ENCODE peak calls at places on chromosomes 3 and 15, in seven cellular contexts. Q, V, O, E, Z, X and A are unnamed samples.

GRCh38 chr3:77038468-77038927 is 1.4 kb upstream of the ROBO2 start:
- DNase-seq in Q (peak), V (no peak), O (peak), E (peak), Z (peak), X (peak), A (peak)

GRCh38 chr15:50134524-50135024 is 15.5 kb upstream of the ATP8B4 start:
- DNase-seq in Q (no peak), V (no peak), O (peak), E (no peak), Z (no peak), X (no peak), A (no peak)

GRCh38 chr15:68315495-68316007 is 38.0 kb downstream of the FEM1B start:
- DNase-seq in Q (no peak), V (no peak), O (peak), E (no peak), Z (no peak), X (no peak), A (no peak)

GRCh38 chr15:81357178-81357686 is 16.8 kb downstream of the TMC3 start:
- DNase-seq in Q (no peak), V (no peak), O (no peak), E (no peak), Z (no peak), X (no peak), A (no peak)

GRCh38 chr3:187669675-187670504 is at the start of gene SST:
- DNase-seq in Q (peak), V (no peak), O (peak), E (peak), Z (no peak), X (peak), A (peak)

GRCh38 chr3:117144832-117145231 is 435.3 kb downstream of the TUSC7 start:
- DNase-seq in Q (no peak), V (no peak), O (no peak), E (no peak), Z (no peak), X (no peak), A (no peak)

GRCh38 chr3:51681453-51681852 is 10.4 kb downstream of the TEX264 start:
- DNase-seq in Q (no peak), V (peak), O (no peak), E (no peak), Z (no peak), X (no peak), A (no peak)

GRCh38 chr15:80618666-80619481 is 76.2 kb upstream of the ABHD17C start:
- DNase-seq in Q (no peak), V (no peak), O (no peak), E (no peak), Z (no peak), X (no peak), A (no peak)

GRCh38 chr3:39752751-39753150 is 56.7 kb upstream of the MYRIP start:
- DNase-seq in Q (no peak), V (no peak), O (no peak), E (no peak), Z (no peak), X (no peak), A (no peak)

GRCh38 chr3:179768080-179768479 is 115.2 kb downstream of the USP13 start:
- DNase-seq in Q (peak), V (no peak), O (peak), E (peak), Z (peak), X (no peak), A (peak)

GRCh38 chr15:79981861-79982455 is 11.0 kb upstream of the BCL2A1 start:
- DNase-seq in Q (no peak), V (no peak), O (no peak), E (no peak), Z (peak), X (no peak), A (no peak)

GRCh38 chr15:66927326-66928077 is 137.9 kb upstream of the SMAD3 start:
- DNase-seq in Q (no peak), V (no peak), O (no peak), E (no peak), Z (no peak), X (no peak), A (no peak)

GRCh38 chr3:13571831-13572750 is 23.2 kb downstream of the FBLN2 start:
- DNase-seq in Q (no peak), V (no peak), O (no peak), E (no peak), Z (peak), X (peak), A (no peak)

GRCh38 chr3:127738192-127738840 is 65.6 kb downstream of the ABTB1 start:
- DNase-seq in Q (peak), V (no peak), O (peak), E (no peak), Z (no peak), X (no peak), A (no peak)

GRCh38 chr15:27679621-27680521 is 419.2 kb downstream of the OCA2 start:
- DNase-seq in Q (no peak), V (no peak), O (peak), E (peak), Z (peak), X (no peak), A (no peak)

GRCh38 chr15:58758141-58758540 is 8.6 kb upstream of the ADAM10 start:
- DNase-seq in Q (no peak), V (peak), O (no peak), E (no peak), Z (peak), X (no peak), A (no peak)

GRCh38 chr15:77905301-77905920 is 172.1 kb downstream of the TBC1D2B start:
- DNase-seq in Q (no peak), V (no peak), O (no peak), E (no peak), Z (no peak), X (no peak), A (no peak)

GRCh38 chr15:46277994-46278885 is 643.4 kb downstream of the SQOR start:
- DNase-seq in Q (no peak), V (no peak), O (no peak), E (no peak), Z (peak), X (no peak), A (peak)

GRCh38 chr3:62876064-62876463 is 848 bp upstream of the CADPS start:
- DNase-seq in Q (peak), V (peak), O (peak), E (peak), Z (peak), X (no peak), A (peak)

GRCh38 chr3:24184528-24185176 is 239.6 kb downstream of the NR1D2 start:
- DNase-seq in Q (no peak), V (no peak), O (no peak), E (no peak), Z (no peak), X (no peak), A (no peak)

DNA sequence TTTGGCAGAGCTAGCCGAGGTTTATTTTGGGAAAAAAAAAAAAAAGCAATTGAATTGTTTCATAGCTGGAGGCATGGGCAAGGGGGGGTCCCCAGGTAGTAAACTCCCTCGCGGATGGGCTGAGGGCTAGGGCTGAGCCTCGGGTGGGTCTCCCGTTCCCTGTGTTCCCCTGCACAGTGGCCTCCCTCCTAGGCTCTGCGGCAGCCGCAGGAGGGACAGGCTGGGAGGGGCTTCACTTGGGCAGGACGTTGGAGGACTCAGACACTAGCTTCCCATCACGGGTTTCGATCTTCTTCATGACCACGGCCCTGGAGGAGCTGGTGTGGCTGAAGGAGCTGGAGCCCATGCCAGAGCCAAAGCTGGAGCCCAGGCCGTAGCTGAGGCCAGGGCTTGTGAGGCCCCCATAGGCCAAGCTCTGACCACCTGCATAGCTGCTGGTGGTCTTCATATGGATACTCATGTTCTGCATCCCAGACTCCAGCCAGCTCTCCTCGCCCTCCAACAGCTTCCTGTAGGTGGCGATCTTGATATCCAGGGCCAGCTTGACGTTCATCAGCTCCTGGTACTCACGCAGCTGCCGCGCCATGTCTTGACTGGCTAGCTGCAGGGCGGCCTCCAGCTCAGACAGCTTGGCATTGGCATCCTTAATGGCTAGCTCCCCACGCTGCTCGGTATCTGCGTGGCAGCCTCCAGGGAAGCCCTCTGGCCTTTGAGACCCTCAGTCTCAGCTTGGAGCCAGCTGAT is 64.0 kb upstream of the CDAN1 start:
- DNase-seq in Q (no peak), V (peak), O (no peak), E (peak), Z (no peak), X (no peak), A (no peak)
- TF ChIP-seq CTCF in Q (no peak), V (peak), O (peak), E (no peak), Z (peak), X (no peak), A (no peak)

DNA sequence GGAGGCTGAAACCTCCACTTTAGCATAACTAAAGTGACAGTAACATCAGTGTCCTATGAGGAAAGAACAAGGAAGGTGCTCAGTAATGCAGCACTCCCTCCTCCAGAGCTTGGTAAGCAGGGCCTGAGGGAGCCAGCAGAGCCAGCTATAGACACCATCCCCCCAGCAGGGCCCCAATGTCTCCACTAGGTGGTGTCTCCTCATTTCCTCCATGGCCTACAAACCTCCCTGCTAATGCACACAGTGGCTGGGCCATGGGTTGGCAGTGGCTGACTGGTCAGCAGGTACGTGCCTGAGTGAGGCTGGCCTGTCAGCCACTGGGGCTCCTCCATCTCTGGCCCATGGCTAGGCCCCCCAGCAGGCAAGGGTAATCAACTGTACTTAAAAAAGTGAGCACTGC is 13.6 kb downstream of the MRPS25 start:
- DNase-seq in Q (peak), V (peak), O (peak), E (peak), Z (peak), X (no peak), A (peak)
- TF ChIP-seq CTCF in Q (peak), V (peak), O (peak), E (peak), Z (peak), X (peak), A (peak)

DNA sequence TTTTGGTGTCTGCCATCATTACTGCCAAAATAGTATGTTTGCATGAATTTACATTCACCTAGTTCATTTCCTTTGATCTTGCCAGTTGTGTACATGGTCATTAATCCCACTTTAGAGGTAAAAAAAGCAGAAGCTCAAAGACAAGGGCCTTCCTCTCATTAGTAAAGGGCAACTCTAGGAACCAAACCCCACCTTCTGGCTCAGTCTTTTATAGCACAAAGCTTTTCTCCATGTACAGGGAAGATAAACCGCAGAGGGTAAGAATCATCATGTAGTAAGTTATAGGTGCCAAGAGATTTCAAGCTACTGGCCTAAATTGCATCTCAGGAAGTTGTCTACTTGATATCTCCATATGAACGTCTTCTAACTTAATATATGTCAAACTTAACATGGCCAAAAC is 19.3 kb upstream of the SPG21 start:
- DNase-seq in Q (no peak), V (peak), O (no peak), E (no peak), Z (no peak), X (no peak), A (no peak)
- TF ChIP-seq CTCF in Q (no peak), V (peak), O (no peak), E (no peak), Z (peak), X (no peak), A (no peak)

DNA sequence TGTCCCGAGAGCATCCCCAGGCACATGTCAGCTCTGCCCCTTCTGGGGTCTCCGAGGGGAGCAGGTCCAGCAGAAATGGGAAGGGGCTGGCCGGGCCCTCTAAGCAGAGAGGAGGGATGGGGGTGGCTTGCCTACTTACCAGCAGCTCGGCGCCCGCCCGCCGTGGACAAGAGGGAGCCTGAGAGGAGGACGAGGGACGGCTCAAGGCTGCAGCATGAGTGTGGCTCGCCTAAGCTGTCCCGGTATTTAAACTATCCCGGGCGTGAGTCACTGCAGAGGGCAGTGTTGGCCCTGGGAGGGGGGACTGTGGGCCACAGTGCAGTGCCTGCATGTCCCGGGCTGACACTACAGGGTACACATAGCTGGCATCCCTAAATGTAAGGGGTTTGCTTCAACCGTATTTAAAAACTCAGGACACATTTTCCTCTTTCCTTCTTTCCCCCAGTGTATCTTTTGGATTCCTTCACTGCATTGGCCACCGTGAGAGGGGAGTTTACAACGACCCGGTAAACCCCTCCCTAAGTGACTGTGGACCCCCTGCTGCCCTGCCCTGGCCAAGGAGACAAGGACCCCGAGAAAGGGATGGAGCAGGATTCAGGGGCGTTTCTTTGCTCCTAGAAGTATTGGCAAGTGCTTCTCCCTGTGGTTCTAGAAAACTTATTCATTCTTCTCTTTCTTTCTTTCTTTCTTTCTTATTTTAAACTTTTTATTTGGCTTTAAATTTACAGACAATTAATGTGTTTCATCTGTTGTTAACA is at the start of gene LRRC15:
- DNase-seq in Q (peak), V (no peak), O (peak), E (no peak), Z (no peak), X (peak), A (no peak)
- TF ChIP-seq CTCF in Q (no peak), V (no peak), O (no peak), E (no peak), Z (no peak), X (no peak), A (no peak)

DNA sequence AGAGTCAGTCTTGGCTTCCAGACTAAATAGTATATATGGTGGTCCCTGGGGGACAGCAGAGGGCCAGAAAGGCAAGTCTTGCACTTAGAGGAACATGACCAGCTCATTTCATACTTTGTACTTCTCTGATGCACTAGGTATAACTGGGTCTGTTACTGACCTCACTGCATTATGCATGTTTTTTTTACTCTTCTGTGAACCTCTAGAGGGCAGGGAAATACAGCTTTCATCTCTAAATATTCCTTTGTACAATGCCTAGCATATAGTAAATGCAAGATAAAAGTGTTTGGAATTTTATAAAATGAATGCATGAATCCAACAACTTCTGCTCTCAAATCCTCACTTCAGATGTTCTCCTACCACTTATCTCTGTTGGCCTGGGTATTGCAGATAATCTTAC is 23.4 kb upstream of the ARL14 start:
- DNase-seq in Q (no peak), V (no peak), O (no peak), E (no peak), Z (no peak), X (no peak), A (no peak)
- TF ChIP-seq CTCF in Q (no peak), V (no peak), O (no peak), E (no peak), Z (no peak), X (no peak), A (no peak)

GRCh38 chr3:99891610-99892285 is 74.1 kb downstream of the CMSS1 start:
- DNase-seq in Q (no peak), V (no peak), O (no peak), E (no peak), Z (no peak), X (no peak), A (no peak)

GRCh38 chr3:99895106-99895705 is 77.5 kb downstream of the CMSS1 start:
- DNase-seq in Q (no peak), V (no peak), O (no peak), E (no peak), Z (no peak), X (no peak), A (no peak)

GRCh38 chr3:99896482-99896881 is 78.8 kb downstream of the CMSS1 start:
- DNase-seq in Q (no peak), V (no peak), O (no peak), E (no peak), Z (no peak), X (no peak), A (no peak)

GRCh38 chr3:99895706-99896441 is 78.2 kb downstream of the CMSS1 start:
- DNase-seq in Q (no peak), V (no peak), O (peak), E (no peak), Z (no peak), X (no peak), A (no peak)

GRCh38 chr3:99892332-99892731 is 74.7 kb downstream of the CMSS1 start:
- DNase-seq in Q (no peak), V (no peak), O (no peak), E (no peak), Z (no peak), X (no peak), A (no peak)
- TF ChIP-seq CTCF in Q (no peak), V (no peak), O (no peak), E (no peak), Z (no peak), X (no peak), A (no peak)

GRCh38 chr3:44530957-44531356 is 24.0 kb upstream of the ZKSCAN7 start:
- DNase-seq in Q (no peak), V (no peak), O (no peak), E (no peak), Z (no peak), X (no peak), A (no peak)

GRCh38 chr3:44525060-44525459 is 29.9 kb upstream of the ZKSCAN7 start:
- DNase-seq in Q (no peak), V (no peak), O (no peak), E (no peak), Z (no peak), X (no peak), A (no peak)

GRCh38 chr3:44529927-44530326 is 25.1 kb upstream of the ZKSCAN7 start:
- DNase-seq in Q (no peak), V (peak), O (no peak), E (no peak), Z (no peak), X (no peak), A (peak)
- TF ChIP-seq CTCF in Q (no peak), V (peak), O (peak), E (peak), Z (peak), X (no peak), A (no peak)

DNA sequence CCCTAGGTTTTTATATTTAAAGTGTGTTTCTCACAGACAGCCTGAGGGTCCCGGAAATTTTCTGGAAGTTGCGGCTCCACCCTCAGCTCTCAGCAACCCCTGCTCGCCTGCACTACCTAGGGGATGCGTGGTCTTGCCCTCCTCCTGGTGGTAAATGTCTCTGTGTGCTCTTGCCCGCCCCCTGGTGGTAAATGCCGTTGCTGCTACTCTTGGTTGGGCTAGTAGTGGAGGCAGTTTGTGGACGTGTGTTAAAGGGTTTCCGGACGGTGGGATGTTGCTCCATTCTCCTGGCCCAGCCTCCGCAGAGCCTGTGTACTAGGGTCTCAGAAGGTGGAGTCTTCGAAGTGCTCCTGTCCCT is 27.4 kb downstream of the STOML1 start:
- DNase-seq in Q (peak), V (peak), O (peak), E (peak), Z (peak), X (peak), A (peak)
- TF ChIP-seq CTCF in Q (peak), V (peak), O (peak), E (peak), Z (peak), X (peak), A (peak)